ENCODE peak calls at places on chromosome 19, in four cellular contexts. X is K562, E is GM12878, V is H1. C is an unnamed sample.

GRCh38 chr19:18975011-18975410 is 34.0 kb upstream of the HOMER3 start:
- DNase-seq in E (no peak), X (no peak), V (no peak), C (no peak)

GRCh38 chr19:45767881-45768643 is 990 bp downstream of the SIX5 start:
- DNase-seq in E (no peak), X (peak), V (no peak), C (peak)

GRCh38 chr19:2537544-2537943 is 61.6 kb downstream of the GADD45B start:
- DNase-seq in V (no peak), E (no peak), X (no peak), C (no peak)

GRCh38 chr19:18232540-18233223 is 6.4 kb upstream of the PDE4C start:
- DNase-seq in E (no peak), X (peak), V (no peak), C (no peak)

GRCh38 chr19:12777217-12778019 is 2.1 kb upstream of the HOOK2 start:
- DNase-seq in E (no peak), X (peak), V (no peak), C (peak)

GRCh38 chr19:4606921-4607678 is 32.2 kb upstream of the TNFAIP8L1 start:
- DNase-seq in E (no peak), X (peak), V (no peak), C (no peak)

GRCh38 chr19:33226550-33227241 is 1.0 kb upstream of the SLC7A10 start:
- DNase-seq in V (peak), E (no peak), X (no peak), C (no peak)

GRCh38 chr19:5609881-5610280 is 12.7 kb downstream of the SAFB2 start:
- DNase-seq in E (no peak), V (no peak), X (no peak), C (no peak)

GRCh38 chr19:38655148-38655824 is 7.8 kb downstream of the ACTN4 start:
- DNase-seq in V (no peak), X (no peak), E (no peak), C (no peak)

GRCh38 chr19:42206871-42207755 is 10.4 kb downstream of the DEDD2 start:
- DNase-seq in X (peak), E (no peak), V (no peak), C (no peak)

GRCh38 chr19:32702010-32702409 is 10.4 kb downstream of the NUDT19 start:
- DNase-seq in X (no peak), V (no peak), E (no peak), C (peak)

GRCh38 chr19:7500811-7501450 is 12.1 kb upstream of the PEX11G start:
- DNase-seq in E (no peak), V (peak), X (peak), C (peak)

GRCh38 chr19:35903550-35904179 is 1.3 kb downstream of the HCST start:
- DNase-seq in E (peak), X (peak), V (peak), C (peak)

GRCh38 chr19:55495646-55496349 is 7.6 kb downstream of the SSC5D start:
- DNase-seq in E (no peak), X (no peak), V (peak), C (no peak)

GRCh38 chr19:18470153-18470552 is 32.2 kb upstream of the ISYNA1 start:
- DNase-seq in E (no peak), X (peak), V (no peak), C (peak)

GRCh38 chr19:10544242-10544752 is 593 bp downstream of the ATG4D start:
- DNase-seq in X (peak), V (no peak), E (no peak), C (no peak)

GRCh38 chr19:33499671-33500506 is 21.7 kb downstream of the PEPD start:
- DNase-seq in E (no peak), X (no peak), V (no peak), C (no peak)

GRCh38 chr19:10305139-10305806 is 4.3 kb downstream of the ZGLP1 start:
- DNase-seq in E (no peak), X (no peak), V (no peak), C (no peak)

GRCh38 chr19:42286349-42287016 is 15.4 kb upstream of the PRR19 start:
- DNase-seq in X (peak), V (no peak), E (no peak), C (no peak)

GRCh38 chr19:44111910-44112463 is 1.2 kb upstream of the ZNF225 start:
- DNase-seq in V (peak), X (no peak), E (no peak), C (no peak)

GRCh38 chr19:45472557-45473365 is 5.0 kb downstream of the FOSB start:
- DNase-seq in X (no peak), E (no peak), V (no peak), C (no peak)

GRCh38 chr19:7595466-7596133 is at the start of gene CAMSAP3:
- DNase-seq in X (peak), V (peak), E (no peak), C (peak)

GRCh38 chr19:10587022-10587838 is at the start of gene AP1M2:
- DNase-seq in V (peak), E (no peak), X (no peak), C (no peak)

GRCh38 chr19:20028611-20029010 is 10.7 kb downstream of the ZNF682 start:
- DNase-seq in V (no peak), X (no peak), E (no peak), C (no peak)

GRCh38 chr19:6551091-6551490 is 20.3 kb downstream of the TNFSF9 start:
- DNase-seq in E (no peak), X (no peak), V (no peak), C (no peak)

GRCh38 chr19:43984687-43985000 is 656 bp downstream of the ZNF155 start:
- DNase-seq in E (no peak), X (no peak), V (no peak), C (no peak)

GRCh38 chr19:35750167-35750566 is 1.8 kb downstream of the LIN37 start:
- DNase-seq in V (no peak), X (no peak), E (no peak), C (no peak)

GRCh38 chr19:4260605-4261191 is 13.8 kb downstream of the YJU2 start:
- DNase-seq in V (no peak), E (no peak), X (peak), C (no peak)

GRCh38 chr19:4831351-4832340 is at the start of gene TICAM1:
- DNase-seq in E (no peak), X (peak), V (no peak), C (no peak)

GRCh38 chr19:11446652-11447301 is 11.3 kb downstream of the PRKCSH start:
- DNase-seq in X (peak), V (no peak), E (no peak), C (no peak)

GRCh38 chr19:18590273-18591272 is 2.0 kb downstream of the REX1BD start:
- DNase-seq in V (peak), E (no peak), X (peak), C (peak)

DNA sequence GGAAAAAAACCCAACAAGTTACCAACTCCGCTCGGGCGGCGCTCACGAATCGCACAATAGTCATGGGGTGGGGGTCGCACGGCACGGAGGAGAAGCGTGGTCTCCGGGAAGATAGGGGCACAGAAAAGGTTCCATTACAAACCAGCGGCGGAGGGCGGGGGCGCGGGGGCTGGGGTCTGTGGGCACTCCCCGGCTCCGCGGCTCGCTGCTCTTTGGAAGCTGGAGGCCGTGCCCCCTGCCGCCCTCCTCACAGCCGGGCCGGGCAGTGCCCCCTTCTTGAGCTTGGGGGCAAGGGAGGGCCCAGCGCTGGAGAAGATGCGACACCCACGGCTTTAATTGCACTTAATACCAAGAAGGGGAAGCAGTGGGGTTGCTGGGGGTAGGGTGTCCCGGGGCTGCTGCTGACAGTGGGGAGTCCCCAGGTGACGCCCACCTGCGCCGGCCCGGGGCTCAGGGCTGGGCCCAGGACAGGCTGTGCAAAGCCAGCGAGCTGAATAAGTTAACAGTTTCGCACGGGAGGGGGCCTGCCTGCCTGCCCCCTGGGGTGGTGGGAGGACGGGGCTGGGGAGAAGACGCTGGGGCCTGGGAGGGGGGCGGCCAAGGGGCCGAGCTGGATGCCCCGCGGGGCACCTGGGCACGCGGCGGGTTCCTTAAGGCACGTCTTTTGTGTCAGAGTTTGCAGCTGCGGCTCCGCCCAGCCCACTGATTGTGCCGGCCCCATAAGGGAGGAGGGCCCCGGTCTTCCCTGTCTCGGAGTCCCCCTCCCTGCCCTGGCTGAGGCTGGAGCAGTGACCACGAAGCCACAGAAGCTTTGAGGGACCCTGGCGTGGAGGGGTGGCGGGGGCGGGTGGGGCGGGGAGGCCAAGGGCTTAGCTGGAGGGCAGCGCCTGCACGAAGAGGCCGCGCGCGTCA is 9.8 kb downstream of the DCAF15 start:
- DNase-seq in V (no peak), E (no peak), X (peak), C (no peak)
- H3K4me3 ChIP-seq in V (peak), E (no peak), X (no peak), C (no peak)

GRCh38 chr19:47110521-47111080 is 3.0 kb downstream of the ZC3H4 start:
- DNase-seq in V (no peak), E (no peak), X (peak), C (no peak)
- TF ChIP-seq ATF2 in V (no peak), E (no peak), X (no peak), C (no peak)

DNA sequence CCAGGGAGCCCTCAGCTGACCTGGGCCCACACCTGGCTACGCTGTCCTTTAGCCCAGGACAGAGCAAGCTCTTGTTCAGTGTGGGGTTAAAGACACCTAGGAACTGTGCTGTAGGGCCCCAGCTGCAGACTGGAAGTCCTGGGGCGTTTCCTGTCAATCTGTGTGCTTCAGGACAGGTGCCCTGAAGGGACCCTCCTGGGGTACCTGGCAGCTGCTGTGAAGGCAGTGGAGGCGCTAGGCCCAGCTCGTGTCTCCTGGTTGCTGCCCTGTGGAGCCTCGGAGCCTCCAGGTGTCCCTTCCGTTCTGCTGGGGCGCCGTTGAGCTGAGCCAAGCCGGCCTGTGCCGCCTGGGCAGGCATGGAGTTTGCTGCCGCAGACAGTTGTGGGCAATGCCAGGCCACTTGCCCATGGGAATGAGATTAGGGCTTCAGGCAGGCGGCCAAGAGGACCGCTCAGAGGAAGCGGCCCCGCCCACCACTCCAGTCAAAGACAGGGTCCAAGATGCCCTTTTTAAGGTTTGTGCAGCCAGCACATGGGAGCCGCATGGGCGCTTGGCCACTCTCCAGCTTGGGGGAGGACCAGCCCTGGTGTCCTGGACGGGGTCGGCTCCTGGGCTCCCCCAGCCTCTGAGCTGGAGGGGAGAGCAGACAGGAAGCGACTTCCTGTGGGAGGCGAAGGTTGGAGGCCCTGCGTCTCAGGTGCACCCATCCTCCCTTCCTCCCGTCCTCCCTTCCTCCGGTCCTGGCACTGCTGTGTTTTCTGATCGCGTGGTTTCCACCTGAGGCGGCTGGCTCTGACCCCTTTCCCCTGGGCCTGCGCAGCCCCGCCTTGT is 4.0 kb downstream of the PTBP1 start:
- DNase-seq in V (no peak), X (peak), E (no peak), C (no peak)
- H3K4me3 ChIP-seq in V (no peak), X (peak), E (peak), C (no peak)

DNA sequence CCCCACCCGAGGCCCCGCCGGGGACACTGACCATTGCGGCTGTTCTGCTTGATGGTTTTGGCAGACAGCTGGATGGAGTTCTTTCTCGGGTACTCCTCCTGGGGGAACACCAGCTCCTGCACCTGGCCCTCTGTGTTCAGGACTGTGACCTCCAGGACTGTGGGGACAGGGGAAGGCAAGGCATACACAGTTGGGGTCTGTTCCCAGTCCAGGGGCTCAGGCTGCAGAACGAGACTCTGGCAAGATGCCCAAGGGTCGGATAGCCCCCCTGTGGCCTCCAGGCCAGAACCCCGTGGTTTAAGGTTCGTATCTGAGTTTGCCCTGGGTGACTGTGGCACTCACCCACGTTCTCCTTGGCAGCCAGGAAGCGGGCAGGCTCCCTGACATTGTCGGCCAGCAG is 22.7 kb upstream of the ASF1B start:
- DNase-seq in V (no peak), X (no peak), E (no peak), C (no peak)
- TF ChIP-seq ATF2 in V (no peak), X (no peak), E (no peak), C (no peak)

GRCh38 chr19:16874250-16874977 is 14.4 kb upstream of the F2RL3 start:
- DNase-seq in E (no peak), V (no peak), X (no peak), C (no peak)

GRCh38 chr19:16878181-16878965 is 10.4 kb upstream of the F2RL3 start:
- DNase-seq in E (no peak), V (no peak), X (no peak), C (no peak)

GRCh38 chr19:16875584-16876555 is 12.9 kb upstream of the F2RL3 start:
- DNase-seq in X (no peak), V (no peak), E (no peak), C (no peak)

GRCh38 chr19:16876904-16877361 is 11.9 kb upstream of the F2RL3 start:
- DNase-seq in E (no peak), V (no peak), X (no peak), C (no peak)

DNA sequence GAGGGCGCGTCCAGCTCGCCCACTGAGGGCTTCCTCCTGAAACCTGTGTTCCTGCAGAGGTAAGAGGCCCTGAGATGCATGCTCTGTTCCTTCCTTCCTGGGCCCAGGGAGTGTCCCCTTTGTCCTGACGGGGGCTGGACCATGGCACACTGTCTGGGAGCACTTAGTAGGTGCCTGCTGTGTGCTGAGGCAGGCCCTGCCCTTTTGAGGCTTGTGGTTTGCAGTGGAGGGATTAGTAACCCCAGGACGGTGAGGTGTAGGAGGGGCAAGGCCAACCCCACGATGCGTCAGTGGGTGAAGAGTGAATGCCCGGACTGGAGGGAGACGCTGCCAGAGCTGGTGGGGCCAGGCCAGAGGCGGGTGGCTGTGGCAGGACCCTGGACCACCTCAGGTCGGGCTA is 11.2 kb upstream of the F2RL3 start:
- DNase-seq in V (no peak), E (no peak), X (no peak), C (no peak)
- H3K4me3 ChIP-seq in V (no peak), E (no peak), X (no peak), C (no peak)

GRCh38 chr19:16976471-16976870 is 50.1 kb downstream of the CPAMD8 start:
- DNase-seq in E (no peak), V (no peak), X (no peak), C (no peak)
- TF ChIP-seq ATF2 in E (no peak), V (no peak), X (no peak), C (no peak)

DNA sequence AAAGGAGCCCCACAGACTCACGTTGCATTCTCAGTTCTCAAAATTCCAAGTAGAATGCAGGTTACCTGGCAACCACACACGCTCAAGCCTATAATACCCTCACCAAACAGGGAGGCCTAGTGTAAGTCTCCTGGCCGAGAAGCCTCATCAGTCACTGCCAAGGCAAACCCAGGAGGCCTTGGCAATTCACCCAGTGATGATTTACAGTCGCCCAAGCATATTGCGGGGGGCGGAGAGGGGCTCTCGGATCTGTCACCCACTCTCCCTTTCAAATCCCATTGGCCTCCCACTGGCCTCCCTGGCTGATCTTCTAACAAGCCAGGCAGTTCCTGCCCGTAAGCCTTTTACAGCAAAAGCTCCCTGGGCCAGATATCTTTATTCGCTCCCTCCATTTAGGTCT is 1.1 kb downstream of the AKAP8L start:
- DNase-seq in E (no peak), X (no peak), V (no peak), C (no peak)
- H3K4me3 ChIP-seq in E (peak), X (peak), V (peak), C (peak)

GRCh38 chr19:49064768-49065611 is at the start of gene NTF4:
- DNase-seq in X (peak), E (no peak), V (no peak), C (peak)
- TF ChIP-seq ATF2 in X (no peak), E (no peak), V (no peak), C (no peak)

DNA sequence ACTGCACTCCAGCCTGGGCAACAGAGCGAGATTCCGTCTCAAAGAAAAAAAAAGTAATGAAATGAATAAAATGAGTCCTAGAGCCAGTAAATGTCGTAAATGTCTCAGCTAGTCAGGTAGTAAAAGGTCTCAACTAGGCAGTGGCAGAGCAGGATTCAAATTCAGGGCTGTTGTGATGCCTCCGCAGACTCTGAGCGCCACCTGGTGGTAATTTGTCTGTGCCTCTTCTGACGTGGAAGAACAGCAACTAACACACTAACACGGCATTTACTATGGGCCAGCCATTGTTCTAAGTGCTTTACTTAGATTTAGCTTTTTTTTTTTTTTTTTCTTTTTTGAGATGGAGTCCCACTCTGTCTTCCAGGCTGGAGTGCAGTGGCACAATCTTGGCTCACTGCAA is 30.2 kb downstream of the CYP2F1 start:
- DNase-seq in E (peak), V (peak), X (peak), C (peak)
- H3K4me3 ChIP-seq in E (no peak), V (no peak), X (no peak), C (no peak)

C was measured in HepG2.